ENCODE peak calls at places on chromosomes 7 and 10, in eight cellular contexts. F is NCI-H774, V is aorta, A is amygdala, H is LHCN-M2, N is BJ, U is naive B cell, Z is NCI-H226. T is an unnamed sample.

GRCh38 chr10:99834410-99834809 is 52.0 kb downstream of the ABCC2 start:
- DNase-seq in F (no peak), V (no peak), A (no peak), H (peak), N (peak), U (no peak), Z (peak), T (no peak)

GRCh38 chr10:110269641-110270318 is 34.9 kb downstream of the SMNDC1 start:
- DNase-seq in F (no peak), V (no peak), A (no peak), H (peak), N (no peak), U (no peak), Z (no peak), T (no peak)

GRCh38 chr7:150406311-150406564 is 27.1 kb downstream of the ZNF775 start:
- DNase-seq in F (no peak), V (peak), A (no peak), H (no peak), N (no peak), U (no peak), Z (no peak), T (peak)

GRCh38 chr7:138864667-138865066 is 66.7 kb upstream of the ATP6V0A4 start:
- DNase-seq in F (no peak), V (no peak), A (no peak), H (peak), N (peak), U (no peak), Z (peak), T (no peak)

GRCh38 chr10:46293832-46294640 is 7.2 kb downstream of the ANTXRL start:
- DNase-seq in F (no peak), V (peak), A (no peak), H (no peak), N (no peak), U (no peak), Z (no peak), T (no peak)

GRCh38 chr10:79156334-79157274 is 87.8 kb downstream of the ZMIZ1 start:
- DNase-seq in F (no peak), V (no peak), A (no peak), H (no peak), N (no peak), U (no peak), Z (no peak), T (no peak)

GRCh38 chr7:25037325-25037724 is 57.3 kb upstream of the OSBPL3 start:
- DNase-seq in F (no peak), V (no peak), A (no peak), H (no peak), N (no peak), U (no peak), Z (peak), T (no peak)

GRCh38 chr10:119644215-119644826 is 6.9 kb upstream of the BAG3 start:
- DNase-seq in F (no peak), V (no peak), A (no peak), H (no peak), N (no peak), U (no peak), Z (no peak), T (no peak)

GRCh38 chr7:108623220-108623619 is 53.5 kb downstream of the DNAJB9 start:
- DNase-seq in F (no peak), V (no peak), A (no peak), H (no peak), N (no peak), U (no peak), Z (no peak), T (no peak)

GRCh38 chr7:30430300-30430699 is 48.3 kb downstream of the NOD1 start:
- DNase-seq in F (no peak), V (no peak), A (no peak), H (no peak), N (no peak), U (no peak), Z (no peak), T (no peak)